ENCODE peak calls at places on chromosomes 4 and X, in six cellular contexts. D, X, M, H, P and F are unnamed samples.

GRCh38 chrX:19827088-19827487 is 60.3 kb downstream of the SH3KBP1 start:
- DNase-seq in D (no peak), P (no peak), X (no peak), H (no peak), M (no peak), F (no peak)

GRCh38 chr4:4443821-4444220 is 56.9 kb downstream of the NSG1 start:
- DNase-seq in P (no peak), X (no peak), D (no peak), M (no peak), H (no peak), F (no peak)

GRCh38 chrX:40784516-40785151 is 49.3 kb upstream of the MED14 start:
- DNase-seq in X (no peak), H (no peak), P (no peak), D (no peak), M (no peak), F (no peak)

GRCh38 chr4:159048166-159048886 is 54.6 kb upstream of the RAPGEF2 start:
- DNase-seq in H (peak; percentile 67), P (peak; percentile 65), D (peak; percentile 67), X (peak; percentile 33), M (no peak), F (no peak)

GRCh38 chrX:56499372-56499771 is 64.1 kb upstream of the UBQLN2 start:
- DNase-seq in M (no peak), D (no peak), H (no peak), P (no peak), X (no peak), F (no peak)

GRCh38 chr4:3497554-3498389 is 34.5 kb downstream of the LRPAP1 start:
- DNase-seq in P (no peak), M (no peak), H (no peak), X (no peak), D (no peak), F (no peak)

GRCh38 chr4:3640587-3640962 is 108.4 kb upstream of the LRPAP1 start:
- DNase-seq in P (no peak), H (peak; percentile 32), D (no peak), X (no peak), M (no peak), F (no peak)

GRCh38 chrX:40173662-40174593 is 76.2 kb upstream of the BCOR start:
- DNase-seq in D (peak; percentile 64), P (peak; percentile 62), X (peak; percentile 59), H (peak; percentile 56), M (peak; percentile 71), F (no peak)

GRCh38 chr4:6105311-6105911 is 87.2 kb upstream of the C4orf50 start:
- DNase-seq in P (no peak), M (no peak), D (no peak), X (no peak), H (no peak), F (no peak)

GRCh38 chrX:150449313-150449712 is 86.2 kb downstream of the MAMLD1 start:
- DNase-seq in X (no peak), H (no peak), P (no peak), M (no peak), D (no peak), F (no peak)

GRCh38 chrX:150450519-150451177 is 87.5 kb downstream of the MAMLD1 start:
- DNase-seq in X (no peak), P (no peak), H (no peak), M (no peak), D (no peak), F (no peak)

GRCh38 chrX:150454083-150454482 is 91.0 kb downstream of the MAMLD1 start:
- DNase-seq in M (no peak), D (no peak), P (no peak), H (no peak), X (no peak), F (no peak)

GRCh38 chrX:150454508-150455219 is 91.5 kb downstream of the MAMLD1 start:
- DNase-seq in P (no peak), H (no peak), D (no peak), X (no peak), M (no peak), F (no peak)

DNA sequence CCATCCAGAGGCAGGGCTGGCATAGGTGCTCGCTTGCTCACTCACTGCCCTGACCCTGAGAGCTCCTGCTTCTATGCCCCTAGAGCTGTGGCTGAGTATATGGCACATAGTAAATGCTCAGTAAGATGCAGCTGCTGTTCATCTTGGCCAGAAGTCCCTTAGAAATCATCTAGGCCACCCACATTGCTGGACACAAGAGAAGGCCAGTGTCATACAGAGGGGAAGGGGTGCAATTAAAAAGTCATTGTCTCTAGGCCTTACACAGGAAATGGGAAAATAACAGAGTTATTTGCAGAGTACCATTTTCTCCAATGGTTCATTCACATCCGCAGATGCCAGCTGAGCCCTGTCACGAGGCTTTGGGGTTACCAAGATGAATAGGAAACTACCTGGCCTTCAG is 88.8 kb downstream of the MAMLD1 start:
- DNase-seq in H (no peak), P (no peak), X (no peak), M (no peak), D (no peak), F (no peak)
- H3K4me3 ChIP-seq in H (no peak overlapping the region), P (no peak overlapping the region), X (no peak overlapping the region), M (no peak overlapping the region), D (no peak overlapping the region), F (no peak overlapping the region)

DNA sequence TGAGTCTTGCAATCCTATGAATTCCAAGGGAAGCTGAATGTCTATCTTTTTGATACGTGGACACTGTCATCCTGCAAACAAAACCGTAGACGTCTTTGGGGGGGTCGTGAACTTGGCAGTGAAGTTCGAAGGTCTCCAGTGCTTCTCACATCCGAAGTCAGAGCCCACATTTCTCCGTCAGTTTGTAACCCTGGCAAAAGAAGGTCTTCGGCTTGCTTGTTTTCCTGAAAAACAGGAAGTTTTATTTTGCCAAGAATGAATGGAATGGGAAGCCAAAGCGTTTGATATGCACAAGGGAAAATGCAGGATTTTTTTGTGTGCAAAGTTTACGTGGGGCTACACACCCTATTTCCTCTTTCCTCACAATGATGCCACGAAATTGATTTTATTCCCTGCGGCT is 36.8 kb downstream of the SHOX start:
- DNase-seq in M (no peak), P (no peak), D (no peak), X (no peak), H (no peak), F (no peak)
- H3K4me1 ChIP-seq in M (no peaks in the 10 kb centered on the region), P (no peaks in the 10 kb centered on the region), D (no peaks in the 10 kb centered on the region), X (no peaks in the 10 kb centered on the region), H (no peaks in the 10 kb centered on the region), F (no peaks in the 10 kb centered on the region)

GRCh38 chr4:156294577-156294976 is 340.9 kb upstream of the CTSO start:
- DNase-seq in D (no peak), H (no peak), M (no peak), X (peak; percentile 49), P (no peak), F (no peak)
- TF ChIP-seq CTCF in D (no peak), H (peak; percentile 19), M (peak; percentile 41), X (peak; percentile 46), P (peak; percentile 13), F (no peak)

GRCh38 chr4:99818661-99819060 is 2.0 kb downstream of the DAPP1 start:
- DNase-seq in D (no peak), H (no peak), P (no peak), M (no peak), X (no peak), F (no peak)
- H3K4me3 ChIP-seq in D (no peak overlapping the region), H (no peak overlapping the region), P (no peak overlapping the region), M (peak overlapping the region; percentile 80), X (no peak overlapping the region), F (no peak overlapping the region)

GRCh38 chr4:68338625-68339024 is 11.3 kb downstream of the YTHDC1 start:
- DNase-seq in D (no peak), H (no peak), P (no peak), X (peak; percentile 47), M (no peak), F (no peak)
- H3K4me1 ChIP-seq in D (peaks cover 51% of the 10 kb centered on the region), H (peaks cover 58% of the 10 kb centered on the region), P (no peaks in the 10 kb centered on the region), X (peaks cover 53% of the 10 kb centered on the region), M (peaks cover 7% of the 10 kb centered on the region), F (peaks cover 53% of the 10 kb centered on the region)

DNA sequence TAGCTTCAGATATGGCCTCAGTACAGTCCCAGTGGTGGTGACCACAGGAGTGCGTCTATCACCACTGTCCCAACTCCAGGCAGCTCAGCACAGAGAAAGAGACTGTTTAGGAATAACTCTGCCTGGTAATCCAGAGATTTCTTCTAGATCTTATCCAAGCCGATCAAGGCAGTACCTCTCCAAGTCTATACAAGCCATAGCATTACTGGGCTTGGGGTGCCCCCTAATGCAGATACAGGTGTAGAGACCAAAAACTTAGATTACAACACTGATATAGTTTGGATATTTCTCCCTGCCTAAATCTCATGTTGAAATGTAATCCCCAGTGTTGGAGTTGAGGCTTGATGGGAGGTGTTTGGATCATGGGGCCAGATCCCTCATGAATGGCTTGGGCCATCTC is 100.9 kb downstream of the PTCHD1 start:
- DNase-seq in D (no peak), M (no peak), X (no peak), H (no peak), P (no peak), F (no peak)
- TF ChIP-seq CTCF in D (no peak), M (no peak), X (no peak), H (no peak), P (no peak), F (no peak)